ENCODE peak calls at places on chromosomes 7 and 10, in seven cellular contexts. H is AG04450, O is uterus, T is lower lobe of right lung, W is neural progenitor cell, U is left ventricle myocardium inferior, Z is pancreas. N is an unnamed sample.

GRCh38 chr10:60733826-60734225 is 44.5 kb upstream of the CDK1 start:
- DNase-seq in H (no peak), O (no peak), T (peak), W (no peak), U (no peak), Z (no peak), N (no peak)

GRCh38 chr10:76218045-76218444 is 786.6 kb downstream of the LRMDA start:
- DNase-seq in H (no peak), O (no peak), T (no peak), W (no peak), U (no peak), Z (no peak), N (no peak)

GRCh38 chr7:102875700-102876192 is 37.1 kb upstream of the LRRC17 start:
- DNase-seq in H (peak), O (no peak), T (no peak), W (no peak), U (no peak), Z (peak), N (no peak)

GRCh38 chr7:141361965-141362364 is 189.2 kb upstream of the AGK start:
- DNase-seq in H (no peak), O (no peak), T (no peak), W (no peak), U (no peak), Z (no peak), N (no peak)

GRCh38 chr10:123154943-123155505 is 822 bp downstream of the BUB3 start:
- DNase-seq in H (no peak), O (no peak), T (peak), W (no peak), U (no peak), Z (no peak), N (no peak)

GRCh38 chr7:99631311-99632109 is 14.8 kb downstream of the ZSCAN25 start:
- DNase-seq in H (no peak), O (no peak), T (no peak), W (peak), U (peak), Z (peak), N (no peak)

GRCh38 chr7:34497153-34497777 is 160.8 kb upstream of the NPSR1 start:
- DNase-seq in H (no peak), O (no peak), T (no peak), W (peak), U (no peak), Z (no peak), N (no peak)

GRCh38 chr7:20217193-20217948 is at the start of gene MACC1:
- DNase-seq in H (no peak), O (no peak), T (peak), W (peak), U (no peak), Z (peak), N (no peak)

DNA sequence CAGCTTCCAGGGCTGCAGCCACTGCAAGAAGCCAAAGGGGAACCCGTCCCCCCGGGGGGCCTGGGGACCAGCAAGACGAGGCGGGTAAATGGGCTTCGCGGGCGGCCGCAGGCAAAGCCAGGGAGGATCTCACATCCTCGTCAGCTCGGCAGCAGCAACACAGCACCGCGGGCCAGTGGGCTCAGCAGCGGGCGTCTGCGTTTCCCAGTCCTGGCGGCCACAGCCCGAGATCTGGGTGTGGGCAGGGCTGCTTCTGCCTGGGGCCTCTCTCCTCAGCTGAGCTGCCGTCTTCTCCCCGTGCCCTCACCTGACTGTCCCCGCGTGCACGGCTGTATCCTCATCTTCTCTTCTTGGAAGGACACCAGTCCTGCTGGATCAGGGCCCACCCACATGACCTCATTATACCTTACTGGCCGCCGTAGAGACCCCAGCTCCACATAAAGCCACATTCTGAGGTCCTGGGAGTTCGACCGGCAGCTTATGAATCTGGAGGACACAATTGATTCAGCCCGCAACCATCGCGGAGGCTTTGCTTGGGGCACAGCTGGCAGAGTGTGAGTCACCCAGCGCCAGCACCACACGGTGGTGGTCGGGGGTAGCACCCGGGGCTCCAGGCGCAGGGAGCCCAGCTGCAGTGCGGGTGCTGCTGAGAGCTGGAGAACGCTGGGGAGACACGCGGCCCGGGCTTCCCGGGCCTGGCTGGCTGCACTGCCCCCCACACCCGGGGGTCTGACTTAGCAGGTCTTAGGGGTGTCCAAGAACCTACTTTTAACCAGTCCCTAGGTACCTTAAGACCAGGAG is 88.1 kb downstream of the PAXIP1 start:
- DNase-seq in H (no peak), O (no peak), T (no peak), W (no peak), U (no peak), Z (no peak), N (no peak)
- TF ChIP-seq CTCF in H (no peak), O (no peak), T (no peak), W (peak), U (no peak), Z (no peak), N (no peak)

GRCh38 chr7:158613481-158613880 is 25.9 kb upstream of the PTPRN2 start:
- DNase-seq in H (no peak), O (no peak), T (no peak), W (no peak), U (no peak), Z (no peak), N (no peak)
- H3K27ac ChIP-seq in H (no peak), O (no peak), T (no peak), W (no peak), U (no peak), Z (no peak), N (no peak)

GRCh38 chr10:98262571-98262970 is 5.4 kb downstream of the LOXL4 start:
- DNase-seq in H (no peak), O (no peak), T (no peak), W (no peak), U (peak), Z (peak), N (no peak)
- TF ChIP-seq CTCF in H (peak), O (peak), T (peak), W (peak), U (peak), Z (no peak), N (no peak)

DNA sequence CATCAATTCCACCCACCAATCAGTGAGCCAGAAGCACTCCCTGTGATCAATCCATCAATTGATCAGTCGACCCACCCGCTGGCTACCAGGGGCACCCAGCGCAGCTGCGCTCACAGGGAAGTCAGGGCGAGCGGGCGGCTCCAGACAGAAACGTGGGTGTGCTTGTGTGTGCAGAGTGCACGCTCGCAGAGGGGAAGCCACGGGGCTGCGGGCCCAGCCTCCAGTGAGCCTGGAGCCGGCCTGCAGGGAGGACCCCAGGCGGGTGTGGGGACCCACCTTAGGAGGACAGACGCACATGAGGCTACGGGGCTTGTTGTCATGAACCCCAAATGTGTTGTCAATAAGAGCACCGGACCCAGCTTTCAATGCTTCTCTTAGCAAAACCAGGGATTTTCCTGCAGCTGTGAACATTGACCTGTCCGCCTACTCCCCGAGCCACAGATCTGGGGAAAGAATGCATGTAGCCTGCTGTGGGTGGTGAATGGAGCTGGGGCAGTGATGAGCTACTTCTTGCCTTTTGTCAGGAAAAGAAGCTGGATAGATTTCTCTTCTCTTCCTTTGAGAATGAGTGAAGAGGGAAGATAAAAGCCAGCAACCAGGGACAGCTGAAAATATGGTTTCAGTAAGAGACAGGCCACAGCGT is 497.8 kb downstream of the DNAJB6 start:
- DNase-seq in H (no peak), O (no peak), T (peak), W (peak), U (no peak), Z (no peak), N (no peak)
- H3K27ac ChIP-seq in H (no peak), O (no peak), T (no peak), W (no peak), U (no peak), Z (no peak), N (no peak)

DNA sequence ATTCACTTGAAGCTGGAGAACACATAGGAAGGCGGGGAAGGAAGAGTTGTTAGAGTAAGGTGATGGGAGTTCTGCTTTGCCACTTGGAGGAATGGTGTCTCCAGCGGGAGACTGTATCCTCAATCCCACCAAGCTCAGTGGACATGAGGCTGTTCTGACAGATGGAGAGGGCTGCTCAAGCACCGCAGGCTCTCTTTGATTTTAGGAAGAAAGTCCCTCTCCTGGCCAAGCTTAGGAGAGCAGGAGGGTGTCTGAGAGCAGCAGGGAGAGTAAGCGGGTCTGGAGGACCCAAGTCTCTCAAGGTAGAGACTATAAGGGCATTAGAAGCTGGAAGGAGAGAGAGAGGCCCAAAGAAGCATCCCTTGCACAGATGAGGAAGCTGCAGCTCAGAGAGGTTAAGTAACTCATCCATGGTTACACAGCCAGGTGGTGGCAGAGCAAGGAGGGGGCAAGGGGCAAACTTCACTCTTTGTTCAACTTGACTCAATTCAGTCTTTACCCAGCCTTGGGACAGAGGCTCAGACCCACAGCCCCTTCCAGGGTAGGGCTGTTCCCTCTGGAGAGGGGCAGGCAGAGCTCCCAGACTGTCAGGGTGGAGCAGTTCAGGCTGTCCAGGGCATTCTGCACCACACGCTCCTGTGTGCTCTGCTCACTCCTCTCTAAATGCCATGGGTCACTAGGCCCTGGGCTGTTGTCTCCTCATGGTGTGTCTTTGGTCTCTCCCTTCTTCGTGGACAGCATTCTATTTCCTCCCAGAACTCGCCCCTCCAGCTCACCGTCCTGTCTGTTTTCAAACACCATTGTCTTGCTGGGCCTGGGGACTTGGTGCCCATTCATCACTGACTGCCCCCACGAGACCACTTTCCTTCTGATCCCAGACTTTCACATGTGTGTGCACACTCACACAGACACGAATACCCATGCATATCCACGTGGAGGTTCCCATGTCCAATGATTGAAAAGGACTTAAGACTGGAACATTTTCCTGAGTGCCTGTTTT is 8.9 kb downstream of the CHAT start:
- DNase-seq in H (no peak), O (no peak), T (no peak), W (no peak), U (no peak), Z (no peak), N (no peak)
- TF ChIP-seq CTCF in H (no peak), O (no peak), T (no peak), W (no peak), U (no peak), Z (no peak), N (no peak)

DNA sequence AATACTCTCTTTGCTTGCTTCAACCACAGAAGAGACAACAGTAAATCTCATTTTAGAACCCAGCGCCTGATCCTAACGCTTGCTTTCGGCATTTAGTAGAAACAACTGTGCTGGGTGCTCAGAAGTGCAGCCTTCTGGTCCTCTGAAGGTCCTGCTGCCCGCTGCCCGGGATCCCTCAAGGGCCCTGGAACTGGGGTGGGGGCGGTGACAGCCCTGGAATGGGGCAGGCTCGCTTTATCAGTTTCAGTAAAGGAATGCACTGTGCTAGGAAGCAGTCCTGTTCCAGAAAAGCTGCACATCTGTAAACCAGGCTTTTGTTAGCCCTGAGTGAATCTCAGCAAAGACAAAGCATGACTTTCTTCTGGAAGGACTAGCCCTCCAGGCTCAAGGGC is 254.6 kb downstream of the TNS3 start:
- DNase-seq in H (no peak), O (no peak), T (no peak), W (no peak), U (peak), Z (no peak), N (no peak)
- H3K27ac ChIP-seq in H (peak), O (peak), T (peak), W (peak), U (peak), Z (peak), N (no peak)

GRCh38 chr7:24572421-24573007 is 738 bp upstream of the PALS2 start:
- DNase-seq in H (no peak), O (peak), T (no peak), W (no peak), U (no peak), Z (peak), N (peak)

GRCh38 chr7:24573554-24574338 is 494 bp downstream of the PALS2 start:
- DNase-seq in H (no peak), O (peak), T (peak), W (peak), U (peak), Z (peak), N (peak)

GRCh38 chr7:24572014-24572413 is 1.2 kb upstream of the PALS2 start:
- DNase-seq in H (no peak), O (no peak), T (no peak), W (no peak), U (no peak), Z (no peak), N (no peak)

GRCh38 chr7:24573008-24573553 is at the start of gene PALS2:
- DNase-seq in H (no peak), O (peak), T (peak), W (peak), U (peak), Z (peak), N (peak)

DNA sequence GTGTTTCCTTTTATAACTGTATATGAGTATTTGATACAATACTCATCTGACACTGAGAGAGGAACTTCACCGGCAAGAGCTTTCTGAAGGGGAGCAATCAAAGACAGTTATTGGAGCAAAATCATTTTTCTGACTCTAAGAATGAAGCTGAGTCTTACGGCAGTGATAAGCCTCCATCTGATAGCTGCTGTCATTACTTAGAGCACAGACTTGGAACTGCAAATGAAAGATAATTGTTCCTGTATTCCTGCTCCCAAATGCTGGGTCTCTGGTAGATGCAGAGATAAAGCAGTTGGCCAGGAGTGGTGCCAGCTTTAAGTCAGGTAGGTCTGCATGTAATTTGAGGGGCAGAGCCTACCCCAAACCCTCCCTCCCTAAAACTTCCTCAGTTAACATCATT is 2.3 kb upstream of the PALS2 start:
- DNase-seq in H (no peak), O (no peak), T (no peak), W (no peak), U (no peak), Z (no peak), N (no peak)
- TF ChIP-seq CTCF in H (no peak), O (no peak), T (no peak), W (no peak), U (no peak), Z (no peak), N (no peak)

DNA sequence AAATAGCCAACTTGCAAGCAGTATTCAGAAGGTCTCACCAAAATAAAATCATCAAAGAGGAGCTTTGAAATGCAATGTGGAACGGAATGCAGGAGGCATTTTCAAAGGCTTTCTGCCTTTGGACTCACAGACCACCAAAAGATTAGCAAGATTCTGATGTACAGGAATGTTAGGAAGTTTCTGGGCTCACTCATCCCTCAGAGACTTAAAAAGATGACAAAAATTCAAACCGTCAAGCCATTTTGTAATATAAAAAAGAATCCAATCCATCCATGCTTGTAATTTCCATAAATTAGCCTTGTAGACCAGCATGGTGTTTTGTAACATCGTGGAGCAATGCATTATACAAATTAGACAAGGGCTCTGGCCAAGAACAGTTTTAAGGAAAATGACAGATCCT is 57.1 kb upstream of the NRP1 start:
- DNase-seq in H (no peak), O (no peak), T (no peak), W (no peak), U (no peak), Z (no peak), N (no peak)
- H3K27ac ChIP-seq in H (no peak), O (no peak), T (no peak), W (no peak), U (no peak), Z (no peak), N (no peak)

DNA sequence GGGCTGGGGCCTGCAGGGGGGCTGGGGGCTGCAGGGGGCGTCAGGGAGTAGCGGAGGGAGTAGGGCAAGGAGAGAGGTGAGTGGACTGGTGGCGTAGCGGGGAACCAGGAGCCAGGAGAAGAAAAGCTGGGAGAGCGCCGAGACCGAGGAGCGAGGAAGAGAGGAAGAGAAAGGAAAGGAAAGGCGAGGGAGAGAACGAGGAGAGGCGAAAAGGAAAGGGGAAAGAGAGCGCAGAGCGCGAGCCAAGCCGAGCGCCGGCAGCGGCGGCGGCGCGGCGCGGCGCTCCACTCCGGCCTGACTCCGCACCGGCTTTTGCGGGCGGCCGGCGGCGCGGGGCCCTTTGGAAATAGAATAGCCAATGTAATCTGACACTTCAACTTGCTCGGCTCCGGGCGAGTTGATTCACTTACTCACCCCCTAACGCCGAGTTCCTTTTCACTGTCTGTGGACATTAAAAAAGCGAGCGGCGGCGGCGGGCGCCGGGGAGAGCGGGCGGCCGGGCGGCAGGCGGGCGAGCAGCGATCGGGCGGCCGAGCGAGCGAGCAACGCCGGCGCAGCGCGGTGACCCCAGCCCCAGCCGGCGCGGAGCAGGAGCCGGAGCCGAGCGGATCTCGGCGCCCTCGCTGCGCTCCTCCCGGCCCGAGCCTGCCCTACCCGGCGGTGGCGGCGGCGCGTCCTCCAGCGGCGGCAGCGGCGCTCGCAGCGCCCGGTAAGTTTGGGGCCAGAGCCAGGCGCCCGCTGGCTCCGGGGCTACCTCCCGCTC is at the start of gene ZMIZ1:
- DNase-seq in H (peak), O (peak), T (peak), W (peak), U (peak), Z (peak), N (peak)
- TF ChIP-seq CTCF in H (peak), O (no peak), T (no peak), W (peak), U (peak), Z (no peak), N (no peak)

N was measured in CD4-positive, alpha-beta T cell.